ENCODE peak calls at places on chromosomes 5 and 9, in ten cellular contexts. Y is kidney, K is heart right ventricle, E is neural progenitor cell, S is brain microvascular endothelial cell, Z is HL-60, X is adrenal gland, H is stomach, B is left ventricle myocardium inferior, W is MM.1S. I is an unnamed sample.

GRCh38 chr5:32369032-32369431 is 56.3 kb upstream of the MTMR12 start:
- DNase-seq in W (no peak), Y (no peak), Z (no peak), X (no peak), K (no peak), S (no peak), B (no peak), E (no peak), H (no peak), I (no peak)

GRCh38 chr5:59766394-59766793 is 127.1 kb downstream of the PDE4D start:
- DNase-seq in K (peak), B (no peak), X (peak), H (peak), W (no peak), Z (no peak), Y (peak), E (no peak), S (peak), I (no peak)

GRCh38 chr9:89661956-89662717 is 57.3 kb downstream of the GADD45G start:
- DNase-seq in K (peak), B (peak), E (peak), H (peak), X (peak), S (peak), W (no peak), Y (peak), Z (peak), I (peak)

GRCh38 chr5:58407042-58407709 is 52.7 kb downstream of the PLK2 start:
- DNase-seq in Y (no peak), K (no peak), W (no peak), S (peak), B (no peak), H (no peak), X (no peak), Z (no peak), E (no peak), I (peak)

GRCh38 chr9:2271426-2271825 is 256.3 kb downstream of the SMARCA2 start:
- DNase-seq in Y (no peak), Z (peak), H (no peak), E (no peak), B (peak), S (no peak), K (no peak), W (no peak), X (peak), I (no peak)

GRCh38 chr9:19231126-19232035 is 888 bp downstream of the DENND4C start:
- DNase-seq in S (peak), B (no peak), H (peak), X (peak), W (peak), Z (peak), E (peak), Y (no peak), K (no peak), I (no peak)

GRCh38 chr9:91694081-91694870 is 255.8 kb downstream of the ROR2 start:
- DNase-seq in X (no peak), H (no peak), S (no peak), Y (no peak), Z (no peak), K (no peak), W (no peak), B (no peak), E (no peak), I (no peak)

GRCh38 chr9:121222524-121223171 is 21.0 kb upstream of the RAB14 start:
- DNase-seq in S (peak), B (no peak), H (no peak), Y (no peak), W (peak), K (no peak), Z (no peak), E (peak), X (no peak), I (no peak)

GRCh38 chr5:150626853-150627276 is 13.6 kb upstream of the SYNPO start:
- DNase-seq in E (no peak), K (peak), X (peak), Y (peak), Z (no peak), W (no peak), B (peak), S (no peak), H (peak), I (no peak)

GRCh38 chr5:150625831-150626746 is 14.4 kb upstream of the SYNPO start:
- DNase-seq in E (no peak), Z (no peak), B (no peak), H (no peak), Y (no peak), W (no peak), K (no peak), S (no peak), X (no peak), I (no peak)

GRCh38 chr5:150623878-150624216 is 16.6 kb upstream of the SYNPO start:
- DNase-seq in K (no peak), S (no peak), W (no peak), B (no peak), H (no peak), E (no peak), Z (no peak), X (no peak), Y (no peak), I (no peak)

GRCh38 chr5:150624334-150625163 is 15.9 kb upstream of the SYNPO start:
- DNase-seq in E (peak), S (no peak), X (no peak), K (peak), Y (no peak), Z (no peak), W (no peak), B (peak), H (no peak), I (no peak)

DNA sequence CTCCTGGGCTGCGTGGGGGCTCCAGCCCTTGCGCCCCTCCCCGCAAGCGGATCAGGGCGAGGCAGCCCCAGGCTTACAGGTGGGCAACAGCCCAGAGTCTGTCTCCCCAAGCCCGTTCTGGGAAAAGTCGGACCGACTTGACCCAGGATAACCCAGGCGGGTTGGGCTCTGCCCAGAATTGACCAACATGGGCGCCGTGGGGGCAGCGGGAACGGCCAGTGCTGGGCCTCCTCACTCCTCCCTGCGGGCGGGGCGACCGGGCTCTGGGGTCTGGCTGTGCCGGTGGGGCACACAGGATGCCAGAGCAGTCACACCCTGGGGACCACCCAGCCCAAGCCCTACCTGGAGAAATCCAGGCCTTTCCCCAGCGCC is 15.3 kb upstream of the SYNPO start:
- DNase-seq in H (peak), Y (no peak), W (no peak), K (peak), B (peak), Z (no peak), E (no peak), S (no peak), X (peak), I (no peak)
- H3K27ac ChIP-seq in H (peak), Y (peak), W (no peak), K (peak), B (peak), Z (no peak), E (no peak), S (no peak), X (peak), I (no peak)

GRCh38 chr9:8053501-8053900 is 253.9 kb upstream of the DMAC1 start:
- DNase-seq in H (no peak), B (no peak), S (no peak), W (no peak), K (no peak), Z (no peak), E (no peak), Y (peak), X (no peak), I (no peak)

DNA sequence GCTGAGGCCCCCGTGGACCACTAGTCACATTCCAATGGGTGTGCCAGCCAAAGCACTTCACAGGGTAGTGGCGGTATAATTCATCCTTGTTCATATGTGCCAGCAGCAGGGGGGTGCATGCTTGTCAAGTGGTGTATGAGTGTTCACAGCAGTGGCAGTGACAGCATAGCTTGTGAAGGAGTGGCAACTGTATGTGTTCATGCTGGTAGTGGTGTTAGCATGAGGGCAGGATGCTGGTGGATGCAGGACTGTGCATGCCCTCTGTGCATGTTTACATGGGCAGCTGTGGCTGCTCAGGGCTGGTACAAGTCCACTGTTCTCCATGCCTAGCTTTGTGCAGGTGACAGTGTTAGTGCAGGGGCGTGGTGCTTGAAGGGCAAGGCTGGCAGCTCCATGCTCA is 253.4 kb upstream of the DMAC1 start:
- DNase-seq in Y (peak), Z (no peak), B (no peak), W (no peak), K (no peak), E (no peak), X (no peak), H (no peak), S (no peak), I (no peak)
- H3K4me3 ChIP-seq in Y (no peak), Z (no peak), B (no peak), W (no peak), K (no peak), E (no peak), X (no peak), H (no peak), S (no peak), I (no peak)

GRCh38 chr5:122493776-122494518 is 181.9 kb downstream of the SNCAIP start:
- DNase-seq in K (no peak), S (no peak), Y (no peak), X (no peak), W (no peak), Z (no peak), B (no peak), H (no peak), E (no peak), I (no peak)

GRCh38 chr5:122499617-122500016 is 187.6 kb downstream of the SNCAIP start:
- DNase-seq in K (no peak), B (no peak), S (no peak), Y (no peak), E (no peak), H (no peak), Z (no peak), X (no peak), W (no peak), I (no peak)

GRCh38 chr5:122501087-122501435 is 189.0 kb downstream of the SNCAIP start:
- DNase-seq in S (no peak), Y (no peak), K (no peak), X (no peak), H (no peak), Z (no peak), E (no peak), B (no peak), W (no peak), I (no peak)

GRCh38 chr5:122500245-122501086 is 188.4 kb downstream of the SNCAIP start:
- DNase-seq in K (no peak), H (no peak), Z (no peak), E (peak), B (no peak), X (no peak), Y (no peak), S (peak), W (peak), I (peak)

GRCh38 chr5:122498163-122498562 is 186.1 kb downstream of the SNCAIP start:
- DNase-seq in W (no peak), X (no peak), Z (no peak), E (peak), H (no peak), Y (no peak), S (peak), B (no peak), K (no peak), I (no peak)
- TF ChIP-seq CTCF in W (no peak), X (no peak), Z (no peak), E (peak), H (no peak), Y (no peak), S (peak), B (peak), K (peak), I (peak)

DNA sequence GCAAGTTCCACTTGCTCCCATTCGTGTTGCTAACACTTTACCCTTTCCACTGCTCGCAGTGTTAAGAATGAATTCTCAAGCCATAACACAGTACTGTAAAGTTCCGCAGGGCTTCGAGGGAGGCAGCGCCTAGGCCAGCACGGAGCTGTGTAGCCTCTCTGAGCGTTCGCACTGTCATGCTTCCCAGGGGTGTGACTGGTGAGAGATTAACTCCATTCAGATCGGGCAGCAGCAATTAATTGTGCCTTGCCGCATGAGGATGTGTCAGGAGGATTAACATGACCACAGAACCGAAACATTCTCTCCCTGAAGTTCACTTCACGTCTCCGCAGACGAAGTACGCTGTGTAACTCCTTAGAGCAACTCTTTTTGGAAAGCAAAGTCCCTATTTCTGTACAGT is 23.2 kb downstream of the ZBTB34 start:
- DNase-seq in W (no peak), Z (no peak), K (no peak), H (no peak), Y (no peak), S (no peak), E (peak), X (no peak), B (no peak), I (no peak)
- H3K27ac ChIP-seq in W (no peak), Z (no peak), K (no peak), H (no peak), Y (no peak), S (no peak), E (no peak), X (no peak), B (no peak), I (no peak)

DNA sequence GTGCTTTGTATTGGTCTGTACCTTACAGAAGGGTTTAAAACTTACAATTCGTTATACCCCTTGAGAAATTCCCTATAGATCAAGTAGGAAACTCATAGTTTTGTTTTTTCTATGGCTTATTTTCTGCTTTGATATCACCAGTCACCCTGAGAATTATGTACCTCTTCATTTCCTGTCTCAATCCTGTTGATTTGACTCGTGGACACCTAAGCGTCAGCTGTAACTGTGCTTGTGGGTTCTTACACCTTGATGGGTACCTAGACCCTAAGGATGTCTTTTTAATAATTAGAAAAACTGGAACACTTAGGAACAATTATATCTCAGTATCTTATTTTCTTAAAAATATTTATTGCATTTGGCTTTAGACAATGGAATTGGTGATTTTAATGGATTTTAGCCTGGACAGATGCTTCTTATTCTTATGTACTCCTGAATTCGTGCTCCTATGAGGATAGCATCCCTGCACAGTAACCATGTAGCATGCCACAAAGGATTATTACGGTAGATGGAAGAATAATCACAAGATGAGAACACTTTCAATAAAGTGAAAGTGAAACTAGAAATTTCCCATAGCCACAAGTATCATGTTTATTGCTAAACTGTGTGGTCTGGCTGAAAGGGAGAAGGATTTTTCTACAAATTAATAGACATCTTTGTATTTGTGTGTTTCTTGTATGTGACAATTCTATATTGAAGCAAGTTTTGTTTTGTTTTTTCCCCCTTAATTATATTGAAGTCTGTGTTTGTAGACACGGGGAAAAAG is 1920.3 kb upstream of the WWC1 start:
- DNase-seq in S (no peak), K (no peak), X (no peak), B (no peak), E (no peak), Z (no peak), Y (no peak), H (no peak), W (peak), I (no peak)
- H3K4me3 ChIP-seq in S (peak), K (peak), X (no peak), B (peak), E (no peak), Z (no peak), Y (peak), H (peak), W (no peak), I (peak)